ENCODE peak calls at places on chromosomes 3 and 15, in four cellular contexts. H is GM23248, B is fibroblast of lung, M is PC-3. O is an unnamed sample.

GRCh38 chr3:100221159-100221558 is 39.6 kb upstream of the TBC1D23 start:
- DNase-seq in H (no peak), B (no peak), M (no peak), O (no peak)

GRCh38 chr15:68526269-68526668 is 52.5 kb upstream of the CORO2B start:
- DNase-seq in H (peak; percentile 89), B (peak; percentile 89), M (peak; percentile 38), O (no peak)

GRCh38 chr3:119296723-119297122 is 2.5 kb downstream of the ARHGAP31 start:
- DNase-seq in H (peak; percentile 20), B (no peak), M (no peak), O (no peak)

GRCh38 chr15:43243246-43243645 is 22.4 kb upstream of the EPB42 start:
- DNase-seq in H (no peak), B (no peak), M (no peak), O (no peak)

GRCh38 chr3:3127432-3128010 is 781 bp downstream of the TRNT1 start:
- DNase-seq in H (peak; percentile 61), B (peak; percentile 18), M (peak; percentile 14), O (peak; percentile 42)

GRCh38 chr15:92418864-92419263 is 25.2 kb downstream of the ST8SIA2 start:
- DNase-seq in H (no peak), B (no peak), M (no peak), O (no peak)

GRCh38 chr3:198032445-198032936 is 72.5 kb downstream of the LMLN start:
- DNase-seq in H (no peak), B (no peak), M (no peak), O (no peak)

GRCh38 chr3:71791634-71792033 is 6.7 kb upstream of the PROK2 start:
- DNase-seq in H (peak; percentile 10), B (no peak), M (peak; percentile 18), O (no peak)

DNA sequence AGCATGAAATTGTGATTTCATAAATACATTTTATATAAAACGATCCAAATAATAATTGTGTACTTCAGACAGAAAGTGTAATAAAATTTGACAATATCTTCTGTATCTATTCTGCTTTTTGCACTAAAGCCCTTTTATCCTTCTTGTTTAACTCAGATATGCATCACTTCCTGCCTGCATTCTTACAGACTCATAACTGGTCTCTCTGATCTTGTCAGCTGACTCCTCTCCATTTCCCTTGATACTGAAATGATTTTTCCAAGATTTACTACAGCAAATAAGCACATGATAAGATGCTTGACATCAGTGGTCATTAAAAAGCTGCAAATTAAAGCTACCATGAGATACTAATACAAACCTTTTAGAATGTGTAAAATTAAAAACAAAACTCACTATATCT is 25.3 kb upstream of the SI start:
- DNase-seq in H (no peak), B (no peak), M (peak; percentile 4), O (no peak)
- H3K9ac ChIP-seq in H (no peak overlapping the region), B (no peak overlapping the region), M (no peak overlapping the region), O (no peak overlapping the region)

DNA sequence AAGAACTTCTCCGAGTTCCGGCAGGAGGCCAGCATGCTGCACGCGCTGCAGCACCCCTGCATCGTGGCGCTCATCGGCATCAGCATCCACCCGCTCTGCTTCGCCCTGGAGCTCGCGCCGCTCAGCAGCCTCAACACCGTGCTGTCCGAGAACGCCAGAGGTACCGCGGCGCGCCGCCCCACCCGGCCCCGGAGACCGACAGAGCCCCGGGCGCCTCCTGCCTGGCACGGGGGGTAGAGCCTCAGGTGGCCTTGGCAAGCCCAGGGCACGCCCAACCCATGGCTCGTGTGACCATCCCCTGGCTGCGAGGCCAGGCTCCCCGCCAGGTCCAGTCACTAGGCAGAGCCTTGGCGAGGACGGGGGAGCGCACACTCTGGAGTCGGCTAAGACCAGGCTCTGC is 134.1 kb downstream of the LRRK1 start:
- DNase-seq in H (no peak), B (no peak), M (no peak), O (no peak)
- H3K36me3 ChIP-seq in H (no peaks in the 10 kb centered on the region), B (peaks cover 4% of the 10 kb centered on the region), M (no peaks in the 10 kb centered on the region), O (no peaks in the 10 kb centered on the region)

DNA sequence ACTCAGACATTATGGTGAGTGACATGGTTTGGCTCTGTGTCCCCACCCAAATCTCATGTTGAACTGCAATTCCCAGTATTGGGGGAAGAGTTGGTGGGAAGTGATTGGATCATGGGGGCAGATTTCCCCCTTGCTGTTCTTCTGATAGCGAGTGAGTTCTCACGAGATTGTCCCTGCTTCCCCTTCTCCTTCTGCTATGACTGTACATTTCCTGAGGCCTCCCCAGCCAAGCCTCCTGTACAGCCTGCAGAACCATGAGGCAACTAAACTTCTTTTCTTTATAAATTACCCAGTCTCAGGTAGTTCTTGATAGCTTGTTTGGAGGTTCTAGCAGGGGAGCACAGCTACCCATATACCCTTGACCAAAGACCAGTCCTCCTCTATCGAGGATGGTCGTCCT is 45.9 kb downstream of the ADAM10 start:
- DNase-seq in H (no peak), B (no peak), M (no peak), O (no peak)
- H4K20me1 ChIP-seq in H (peaks cover 12% of the 10 kb centered on the region), B (no peaks in the 10 kb centered on the region), M (no peaks in the 10 kb centered on the region), O (peaks cover 9% of the 10 kb centered on the region)

DNA sequence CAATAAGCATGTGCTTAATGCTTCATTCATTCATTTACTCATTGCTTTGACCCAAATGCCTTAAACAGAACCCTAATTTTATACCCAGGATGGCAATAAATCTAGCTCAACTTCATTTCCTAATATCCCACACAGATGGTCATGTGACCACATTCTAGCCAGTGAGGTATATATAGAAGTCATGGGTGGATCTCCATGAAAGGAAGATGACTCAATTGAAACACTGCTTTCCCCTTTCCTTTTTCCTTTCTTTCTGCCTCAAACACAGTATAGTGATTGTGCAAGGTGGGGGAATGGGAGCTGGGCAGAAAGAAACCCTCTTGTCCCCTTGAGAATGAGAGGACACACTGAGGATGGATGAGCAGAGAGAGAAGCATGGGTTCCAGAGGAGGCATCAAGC is 183.5 kb upstream of the PRICKLE2 start:
- DNase-seq in H (peak; percentile 45), B (no peak), M (no peak), O (no peak)
- H3K9ac ChIP-seq in H (no peak overlapping the region), B (no peak overlapping the region), M (no peak overlapping the region), O (no peak overlapping the region)

GRCh38 chr3:52650437-52650836 is 35.3 kb downstream of the PBRM1 start:
- DNase-seq in H (no peak), B (peak; percentile 15), M (no peak), O (no peak)

GRCh38 chr3:52645549-52645948 is 40.2 kb downstream of the PBRM1 start:
- DNase-seq in H (no peak), B (no peak), M (no peak), O (no peak)

GRCh38 chr3:52651592-52651991 is 34.1 kb downstream of the PBRM1 start:
- DNase-seq in H (no peak), B (no peak), M (no peak), O (no peak)

GRCh38 chr3:52649461-52650210 is 36.1 kb downstream of the PBRM1 start:
- DNase-seq in H (peak; percentile 71), B (peak; percentile 72), M (no peak), O (no peak)
- H3K36me3 ChIP-seq in H (peaks cover 58% of the 10 kb centered on the region), B (peaks cover 3% of the 10 kb centered on the region), M (peaks cover 31% of the 10 kb centered on the region), O (peaks cover 93% of the 10 kb centered on the region)

DNA sequence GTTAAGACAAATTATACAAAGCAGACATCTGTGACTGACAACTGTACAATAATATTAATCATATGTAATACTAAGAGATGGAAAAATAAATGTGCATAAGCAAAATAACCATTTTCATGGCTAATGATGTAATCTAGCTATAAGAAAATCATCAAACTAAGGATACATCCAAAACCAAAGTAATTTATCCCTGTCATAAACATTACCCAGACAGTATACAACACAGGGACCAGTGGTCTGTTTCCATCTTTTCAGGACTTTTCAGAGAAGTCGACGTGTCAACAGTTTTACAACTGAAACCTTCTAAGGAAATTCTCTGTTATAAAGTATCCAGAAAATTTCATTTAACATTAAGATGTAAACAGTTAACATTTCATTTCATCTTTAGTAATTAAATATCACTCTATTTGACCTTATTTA is 11.0 kb downstream of the THBS1 start:
- DNase-seq in H (peak; percentile 34), B (no peak), M (no peak), O (no peak)
- H4K20me1 ChIP-seq in H (peaks cover 74% of the 10 kb centered on the region), B (peaks cover 7% of the 10 kb centered on the region), M (peaks cover 47% of the 10 kb centered on the region), O (no peaks in the 10 kb centered on the region)

GRCh38 chr3:38545396-38545949 is 49.3 kb downstream of the EXOG start:
- DNase-seq in H (no peak), B (no peak), M (no peak), O (no peak)

GRCh38 chr3:38542401-38543298 is 46.5 kb downstream of the EXOG start:
- DNase-seq in H (no peak), B (peak; percentile 4), M (peak; percentile 36), O (no peak)

GRCh38 chr3:38545983-38546382 is 49.8 kb downstream of the EXOG start:
- DNase-seq in H (no peak), B (no peak), M (no peak), O (no peak)

GRCh38 chr3:38543602-38544001 is 47.5 kb downstream of the EXOG start:
- DNase-seq in H (no peak), B (no peak), M (no peak), O (no peak)

DNA sequence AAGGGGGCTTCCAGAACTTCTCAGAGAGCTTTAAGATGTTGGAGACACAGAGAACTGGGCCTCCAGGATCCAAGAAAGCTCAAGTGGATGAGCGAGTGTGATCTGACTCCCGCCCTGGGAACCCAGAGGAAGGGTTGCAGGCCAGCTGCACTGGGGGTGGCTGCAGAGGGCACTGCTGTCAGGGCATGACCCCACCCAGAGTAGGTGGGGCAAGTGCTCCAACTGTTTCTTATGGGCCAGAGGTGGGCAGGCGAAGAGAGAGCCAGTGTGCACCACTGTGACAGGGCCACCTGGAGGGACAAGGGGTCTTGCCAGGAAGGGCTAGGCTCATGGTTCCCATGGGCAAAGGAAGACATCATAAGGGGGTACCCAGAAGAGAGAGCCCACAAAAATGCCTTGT is 48.8 kb downstream of the EXOG start:
- DNase-seq in H (no peak), B (no peak), M (no peak), O (no peak)
- H3K9ac ChIP-seq in H (no peak overlapping the region), B (no peak overlapping the region), M (no peak overlapping the region), O (no peak overlapping the region)

GRCh38 chr15:90082140-90082713 is 20.0 kb downstream of the IDH2 start:
- DNase-seq in H (no peak), B (no peak), M (no peak), O (no peak)

GRCh38 chr15:90083954-90084607 is 18.2 kb downstream of the IDH2 start:
- DNase-seq in H (no peak), B (no peak), M (no peak), O (no peak)

GRCh38 chr15:90085565-90085964 is 16.7 kb downstream of the IDH2 start:
- DNase-seq in H (no peak), B (no peak), M (no peak), O (no peak)

GRCh38 chr15:90084876-90085423 is 17.3 kb downstream of the IDH2 start:
- DNase-seq in H (no peak), B (no peak), M (no peak), O (no peak)

DNA sequence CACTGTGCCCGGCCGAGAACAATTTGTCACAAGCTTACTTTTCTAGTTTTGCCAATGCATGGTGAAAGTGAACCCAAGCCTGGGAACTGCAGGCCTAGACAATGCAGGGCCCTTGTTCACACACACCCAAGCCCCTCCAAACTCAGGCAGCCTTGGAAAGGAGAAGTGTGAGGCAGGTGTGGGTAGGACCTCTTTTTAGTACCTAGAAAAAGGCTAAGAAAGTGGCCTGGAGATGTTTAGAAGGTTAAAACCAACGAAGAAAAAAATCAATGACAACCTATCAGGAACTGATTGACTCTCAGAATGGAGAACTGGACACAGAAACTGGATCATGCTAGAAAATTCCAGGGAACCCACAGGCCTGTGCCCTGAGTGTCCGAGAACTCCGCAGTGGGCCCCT is 18.8 kb downstream of the IDH2 start:
- DNase-seq in H (no peak), B (no peak), M (no peak), O (no peak)
- H3K36me3 ChIP-seq in H (peaks cover 4% of the 10 kb centered on the region), B (peaks cover 7% of the 10 kb centered on the region), M (peaks cover 5% of the 10 kb centered on the region), O (peaks cover 86% of the 10 kb centered on the region)

O was measured in DND-41.